ENCODE peak calls at places on chromosome 7, in four cellular contexts. S is CD8-positive, alpha-beta memory T cell; I is MV-4-11; E is mesenchymal stem cell. M is an unnamed sample.

GRCh38 chr7:106054971-106055370 is 57.1 kb downstream of the SYPL1 start:
- DNase-seq in E (no peak), S (no peak), I (no peak), M (no peak)

GRCh38 chr7:156232931-156233705 is 407.5 kb upstream of the RNF32 start:
- DNase-seq in I (no peak), S (no peak), E (no peak), M (no peak)

GRCh38 chr7:16647435-16647960 is 1.5 kb downstream of the BZW2 start:
- DNase-seq in I (no peak), E (no peak), S (no peak), M (no peak)

GRCh38 chr7:108280136-108280535 is 150.0 kb upstream of the LAMB4 start:
- DNase-seq in S (no peak), I (no peak), E (no peak), M (no peak)

GRCh38 chr7:90655566-90655965 is 59.4 kb downstream of the CDK14 start:
- DNase-seq in E (peak), I (no peak), S (no peak), M (no peak)

GRCh38 chr7:31192996-31193395 is 140.9 kb downstream of the ADCYAP1R1 start:
- DNase-seq in E (peak), S (no peak), I (no peak), M (no peak)

GRCh38 chr7:26815452-26815851 is 48.9 kb downstream of the SKAP2 start:
- DNase-seq in E (no peak), I (no peak), S (no peak), M (no peak)

GRCh38 chr7:37411444-37412034 is 37.1 kb downstream of the ELMO1 start:
- DNase-seq in I (no peak), S (no peak), E (no peak), M (no peak)

GRCh38 chr7:66505531-66506451 is 122.9 kb upstream of the KCTD7 start:
- DNase-seq in S (peak), E (no peak), I (no peak), M (no peak)

GRCh38 chr7:12884856-12885440 is 197.5 kb downstream of the ARL4A start:
- DNase-seq in I (no peak), E (peak), S (no peak), M (no peak)

GRCh38 chr7:2237109-2237602 is 4.4 kb upstream of the MAD1L1 start:
- DNase-seq in S (no peak), I (peak), E (no peak), M (no peak)

GRCh38 chr7:138029126-138029525 is 27.2 kb upstream of the CREB3L2 start:
- DNase-seq in I (no peak), S (no peak), E (no peak), M (no peak)

GRCh38 chr7:151179287-151179860 is 7.7 kb downstream of the ASB10 start:
- DNase-seq in I (no peak), E (no peak), S (no peak), M (no peak)

GRCh38 chr7:123712619-123713018 is 36.2 kb downstream of the WASL start:
- DNase-seq in I (peak), S (no peak), E (no peak), M (no peak)

GRCh38 chr7:113998934-113999333 is 80.1 kb upstream of the PPP1R3A start:
- DNase-seq in S (no peak), I (no peak), E (no peak), M (no peak)

GRCh38 chr7:77887567-77887966 is 89.0 kb downstream of the PHTF2 start:
- DNase-seq in I (no peak), E (peak), S (no peak), M (no peak)

GRCh38 chr7:81886211-81886764 is 116.4 kb upstream of the HGF start:
- DNase-seq in E (no peak), I (no peak), S (no peak), M (no peak)

GRCh38 chr7:129169171-129169643 is 19.2 kb upstream of the SMO start:
- DNase-seq in I (no peak), S (peak), E (peak), M (no peak)

GRCh38 chr7:30924624-30925023 is 13.0 kb downstream of the AQP1 start:
- DNase-seq in S (no peak), I (no peak), E (no peak), M (no peak)

GRCh38 chr7:24052572-24053223 is 231.3 kb upstream of the NPY start:
- DNase-seq in S (no peak), I (peak), E (peak), M (no peak)

GRCh38 chr7:13835442-13835841 is 154.0 kb downstream of the ETV1 start:
- DNase-seq in I (no peak), E (no peak), S (no peak), M (no peak)

GRCh38 chr7:152180587-152180986 is 155.1 kb downstream of the GALNT11 start:
- DNase-seq in I (no peak), E (no peak), S (no peak), M (no peak)

GRCh38 chr7:142961595-142961972 is 579 bp downstream of the KEL start:
- DNase-seq in S (no peak), I (no peak), E (no peak), M (no peak)

GRCh38 chr7:37901890-37902524 is 14.6 kb downstream of the SFRP4 start:
- DNase-seq in E (peak), I (no peak), S (no peak), M (no peak)

GRCh38 chr7:106178593-106179134 is 66.6 kb upstream of the SYPL1 start:
- DNase-seq in I (no peak), E (no peak), S (no peak), M (no peak)

GRCh38 chr7:155299539-155300202 is 2.0 kb downstream of the INSIG1 start:
- DNase-seq in S (peak), E (peak), I (no peak), M (no peak)

GRCh38 chr7:135238112-135238744 is 4.6 kb downstream of the STRA8 start:
- DNase-seq in E (no peak), I (peak), S (no peak), M (no peak)

GRCh38 chr7:133207687-133208086 is 45.2 kb upstream of the EXOC4 start:
- DNase-seq in E (no peak), I (peak), S (no peak), M (no peak)

GRCh38 chr7:27110977-27111752 is 8.7 kb upstream of the HOXA2 start:
- DNase-seq in E (peak), S (no peak), I (no peak), M (no peak)

GRCh38 chr7:45176886-45177731 is 19.5 kb downstream of the RAMP3 start:
- DNase-seq in E (no peak), I (no peak), S (no peak), M (peak)

GRCh38 chr7:119720541-119720940 is 552.4 kb upstream of the KCND2 start:
- DNase-seq in I (no peak), E (peak), S (no peak), M (no peak)

GRCh38 chr7:123715793-123716192 is 33.0 kb downstream of the WASL start:
- DNase-seq in I (no peak), E (no peak), S (no peak), M (no peak)

GRCh38 chr7:98949336-98950044 is 71.2 kb downstream of the TRRAP start:
- DNase-seq in I (no peak), E (no peak), S (no peak), M (peak)

GRCh38 chr7:90946711-90947501 is 317.3 kb upstream of the FZD1 start:
- DNase-seq in I (no peak), E (no peak), S (no peak), M (no peak)

GRCh38 chr7:97005764-97006145 is 402 bp downstream of the DLX6 start:
- DNase-seq in E (no peak), I (no peak), S (no peak), M (no peak)

M was measured in mesenteric fat pad.